ENCODE peak calls at places on chromosomes 2 and 18, in ten cellular contexts. One of them, this sample, is unnamed.

GRCh38 chr2:133561045-133561852 is 7.0 kb downstream of the NCKAP5 start:
- DNase-seq in fibroblast of lung: peak; percentile 91
- DNase-seq in GM23248: peak; percentile 87
- DNase-seq in OCI-LY7: peak; percentile 30
- DNase-seq in neural progenitor cell: peak; percentile 66
- DNase-seq in PC-3: peak; percentile 81
- DNase-seq in HepG2: peak; percentile 33
- DNase-seq in H9: no peak
- DNase-seq in IMR-90: peak; percentile 90
- DNase-seq in endothelial cell of umbilical vein: peak; percentile 74
- DNase-seq in this sample: no peak

GRCh38 chr2:202782930-202783558 is 88.5 kb downstream of the ICA1L start:
- DNase-seq in IMR-90: no peak
- DNase-seq in OCI-LY7: no peak
- DNase-seq in H9: no peak
- DNase-seq in endothelial cell of umbilical vein: no peak
- DNase-seq in GM23248: no peak
- DNase-seq in fibroblast of lung: no peak
- DNase-seq in HepG2: no peak
- DNase-seq in neural progenitor cell: no peak
- DNase-seq in PC-3: no peak
- DNase-seq in this sample: no peak

GRCh38 chr2:29398384-29399237 is 283.4 kb downstream of the CLIP4 start:
- DNase-seq in H9: no peak
- DNase-seq in HepG2: no peak
- DNase-seq in endothelial cell of umbilical vein: no peak
- DNase-seq in IMR-90: peak; percentile 13
- DNase-seq in OCI-LY7: no peak
- DNase-seq in fibroblast of lung: no peak
- DNase-seq in GM23248: peak; percentile 6
- DNase-seq in neural progenitor cell: no peak
- DNase-seq in PC-3: no peak
- DNase-seq in this sample: no peak

GRCh38 chr18:21242141-21243040 is at the start of gene GREB1L:
- DNase-seq in H9: peak; percentile 74
- DNase-seq in OCI-LY7: no peak
- DNase-seq in neural progenitor cell: peak; percentile 93
- DNase-seq in PC-3: peak; percentile 85
- DNase-seq in fibroblast of lung: peak; percentile 21
- DNase-seq in IMR-90: no peak
- DNase-seq in endothelial cell of umbilical vein: peak; percentile 26
- DNase-seq in HepG2: peak; percentile 16
- DNase-seq in GM23248: peak; percentile 90
- DNase-seq in this sample: no peak

GRCh38 chr2:26691881-26692813 is at the start of gene KCNK3:
- DNase-seq in HepG2: no peak
- DNase-seq in neural progenitor cell: peak; percentile 92
- DNase-seq in endothelial cell of umbilical vein: peak; percentile 23
- DNase-seq in GM23248: peak; percentile 77
- DNase-seq in fibroblast of lung: peak; percentile 40
- DNase-seq in IMR-90: peak; percentile 25
- DNase-seq in OCI-LY7: no peak
- DNase-seq in H9: peak; percentile 88
- DNase-seq in PC-3: no peak
- DNase-seq in this sample: no peak

GRCh38 chr18:75063615-75064512 is 145.1 kb downstream of the PTGR3 start:
- DNase-seq in IMR-90: no peak
- DNase-seq in endothelial cell of umbilical vein: no peak
- DNase-seq in H9: no peak
- DNase-seq in OCI-LY7: no peak
- DNase-seq in fibroblast of lung: no peak
- DNase-seq in PC-3: no peak
- DNase-seq in neural progenitor cell: no peak
- DNase-seq in HepG2: no peak
- DNase-seq in GM23248: no peak
- DNase-seq in this sample: no peak

GRCh38 chr2:171160119-171160629 is 519 bp downstream of the TLK1 start:
- DNase-seq in endothelial cell of umbilical vein: peak; percentile 68
- DNase-seq in OCI-LY7: peak; percentile 75
- DNase-seq in GM23248: peak; percentile 86
- DNase-seq in IMR-90: peak; percentile 62
- DNase-seq in PC-3: peak; percentile 48
- DNase-seq in neural progenitor cell: peak; percentile 82
- DNase-seq in HepG2: peak; percentile 55
- DNase-seq in H9: peak; percentile 63
- DNase-seq in fibroblast of lung: peak; percentile 66
- DNase-seq in this sample: no peak

GRCh38 chr2:242011991-242012764 is 142.6 kb downstream of the RTP5 start:
- DNase-seq in OCI-LY7: no peak
- DNase-seq in endothelial cell of umbilical vein: no peak
- DNase-seq in IMR-90: no peak
- DNase-seq in neural progenitor cell: no peak
- DNase-seq in HepG2: no peak
- DNase-seq in fibroblast of lung: no peak
- DNase-seq in GM23248: no peak
- DNase-seq in PC-3: no peak
- DNase-seq in H9: no peak
- DNase-seq in this sample: no peak

GRCh38 chr18:64037812-64038414 is 68.0 kb downstream of the SERPINB8 start:
- DNase-seq in IMR-90: peak; percentile 11
- DNase-seq in neural progenitor cell: peak; percentile 62
- DNase-seq in OCI-LY7: peak; percentile 35
- DNase-seq in GM23248: peak; percentile 15
- DNase-seq in endothelial cell of umbilical vein: peak; percentile 54
- DNase-seq in HepG2: peak; percentile 50
- DNase-seq in H9: no peak
- DNase-seq in PC-3: peak; percentile 74
- DNase-seq in fibroblast of lung: peak; percentile 31
- DNase-seq in this sample: no peak

GRCh38 chr18:22560797-22561196 is 143.1 kb upstream of the CTAGE1 start:
- DNase-seq in OCI-LY7: no peak
- DNase-seq in GM23248: no peak
- DNase-seq in fibroblast of lung: no peak
- DNase-seq in neural progenitor cell: no peak
- DNase-seq in HepG2: no peak
- DNase-seq in PC-3: no peak
- DNase-seq in IMR-90: no peak
- DNase-seq in endothelial cell of umbilical vein: peak; percentile 52
- DNase-seq in H9: no peak
- DNase-seq in this sample: no peak

GRCh38 chr2:159227467-159227866 is 59.0 kb downstream of the WDSUB1 start:
- DNase-seq in fibroblast of lung: no peak
- DNase-seq in neural progenitor cell: no peak
- DNase-seq in H9: no peak
- DNase-seq in OCI-LY7: no peak
- DNase-seq in IMR-90: no peak
- DNase-seq in HepG2: no peak
- DNase-seq in GM23248: peak; percentile 42
- DNase-seq in PC-3: no peak
- DNase-seq in endothelial cell of umbilical vein: no peak
- DNase-seq in this sample: no peak

GRCh38 chr2:29765711-29766110 is 155.7 kb downstream of the ALK start:
- DNase-seq in GM23248: peak; percentile 74
- DNase-seq in HepG2: no peak
- DNase-seq in neural progenitor cell: no peak
- DNase-seq in endothelial cell of umbilical vein: no peak
- DNase-seq in IMR-90: peak; percentile 60
- DNase-seq in H9: no peak
- DNase-seq in PC-3: no peak
- DNase-seq in fibroblast of lung: peak; percentile 33
- DNase-seq in OCI-LY7: no peak
- DNase-seq in this sample: no peak

GRCh38 chr2:71778514-71779305 is 325.3 kb downstream of the DYSF start:
- DNase-seq in endothelial cell of umbilical vein: no peak
- DNase-seq in OCI-LY7: no peak
- DNase-seq in PC-3: peak; percentile 51
- DNase-seq in GM23248: peak; percentile 15
- DNase-seq in HepG2: no peak
- DNase-seq in IMR-90: no peak
- DNase-seq in fibroblast of lung: peak; percentile 25
- DNase-seq in neural progenitor cell: no peak
- DNase-seq in H9: no peak
- DNase-seq in this sample: no peak

GRCh38 chr2:56211048-56211447 is 27.3 kb downstream of the CCDC85A start:
- DNase-seq in IMR-90: no peak
- DNase-seq in H9: no peak
- DNase-seq in endothelial cell of umbilical vein: peak; percentile 59
- DNase-seq in HepG2: no peak
- DNase-seq in neural progenitor cell: no peak
- DNase-seq in GM23248: no peak
- DNase-seq in PC-3: peak; percentile 9
- DNase-seq in fibroblast of lung: no peak
- DNase-seq in OCI-LY7: no peak
- DNase-seq in this sample: no peak
- H4K20me1 ChIP-seq in IMR-90: no peaks in the 10 kb centered on the region
- H4K20me1 ChIP-seq in H9: no peaks in the 10 kb centered on the region
- H4K20me1 ChIP-seq in endothelial cell of umbilical vein: no peaks in the 10 kb centered on the region
- H4K20me1 ChIP-seq in HepG2: no peaks in the 10 kb centered on the region
- H4K20me1 ChIP-seq in neural progenitor cell: no peaks in the 10 kb centered on the region
- H4K20me1 ChIP-seq in GM23248: no peaks in the 10 kb centered on the region
- H4K20me1 ChIP-seq in PC-3: no peaks in the 10 kb centered on the region
- H4K20me1 ChIP-seq in fibroblast of lung: no peaks in the 10 kb centered on the region
- H4K20me1 ChIP-seq in OCI-LY7: no peaks in the 10 kb centered on the region
- H4K20me1 ChIP-seq in this sample: no peaks in the 10 kb centered on the region

GRCh38 chr2:119431976-119432881 is 575 bp downstream of the TMEM37 start:
- DNase-seq in IMR-90: peak; percentile 9
- DNase-seq in OCI-LY7: no peak
- DNase-seq in fibroblast of lung: peak; percentile 51
- DNase-seq in neural progenitor cell: peak; percentile 49
- DNase-seq in GM23248: peak; percentile 57
- DNase-seq in HepG2: no peak
- DNase-seq in H9: peak; percentile 35
- DNase-seq in PC-3: no peak
- DNase-seq in endothelial cell of umbilical vein: peak; percentile 37
- DNase-seq in this sample: no peak

GRCh38 chr2:119432882-119433522 is 1.3 kb downstream of the TMEM37 start:
- DNase-seq in HepG2: no peak
- DNase-seq in OCI-LY7: no peak
- DNase-seq in GM23248: no peak
- DNase-seq in fibroblast of lung: no peak
- DNase-seq in endothelial cell of umbilical vein: no peak
- DNase-seq in H9: peak; percentile 46
- DNase-seq in PC-3: no peak
- DNase-seq in neural progenitor cell: no peak
- DNase-seq in IMR-90: no peak
- DNase-seq in this sample: no peak

GRCh38 chr2:119429225-119430000 is 2.2 kb upstream of the TMEM37 start:
- DNase-seq in fibroblast of lung: peak; percentile 42
- DNase-seq in PC-3: no peak
- DNase-seq in neural progenitor cell: no peak
- DNase-seq in GM23248: peak; percentile 39
- DNase-seq in IMR-90: no peak
- DNase-seq in OCI-LY7: no peak
- DNase-seq in endothelial cell of umbilical vein: no peak
- DNase-seq in HepG2: no peak
- DNase-seq in H9: peak; percentile 18
- DNase-seq in this sample: no peak

GRCh38 chr2:119430023-119430498 is 1.6 kb upstream of the TMEM37 start:
- DNase-seq in PC-3: no peak
- DNase-seq in neural progenitor cell: no peak
- DNase-seq in HepG2: no peak
- DNase-seq in H9: peak; percentile 26
- DNase-seq in GM23248: no peak
- DNase-seq in fibroblast of lung: no peak
- DNase-seq in IMR-90: no peak
- DNase-seq in OCI-LY7: no peak
- DNase-seq in endothelial cell of umbilical vein: no peak
- DNase-seq in this sample: no peak

GRCh38 chr2:119431155-119431975 is at the start of gene TMEM37:
- DNase-seq in fibroblast of lung: peak; percentile 76
- DNase-seq in endothelial cell of umbilical vein: peak; percentile 52
- DNase-seq in HepG2: peak; percentile 79
- DNase-seq in neural progenitor cell: peak; percentile 94
- DNase-seq in GM23248: peak; percentile 74
- DNase-seq in PC-3: peak; percentile 50
- DNase-seq in IMR-90: peak; percentile 15
- DNase-seq in OCI-LY7: peak; percentile 44
- DNase-seq in H9: peak; percentile 88
- DNase-seq in this sample: no peak
- H3K4me1 ChIP-seq in fibroblast of lung: peaks cover 5% of the 10 kb centered on the region
- H3K4me1 ChIP-seq in endothelial cell of umbilical vein: peaks cover 9% of the 10 kb centered on the region
- H3K4me1 ChIP-seq in HepG2: peaks cover 88% of the 10 kb centered on the region
- H3K4me1 ChIP-seq in neural progenitor cell: peaks cover 23% of the 10 kb centered on the region
- H3K4me1 ChIP-seq in GM23248: no peaks in the 10 kb centered on the region
- H3K4me1 ChIP-seq in PC-3: peaks cover 5% of the 10 kb centered on the region
- H3K4me1 ChIP-seq in IMR-90: peaks cover 3% of the 10 kb centered on the region
- H3K4me1 ChIP-seq in OCI-LY7: peaks cover 17% of the 10 kb centered on the region
- H3K4me1 ChIP-seq in H9: peaks cover 3% of the 10 kb centered on the region
- H3K4me1 ChIP-seq in this sample: peaks cover 14% of the 10 kb centered on the region

GRCh38 chr2:177247693-177248262 is 16.7 kb downstream of the NFE2L2 start:
- DNase-seq in IMR-90: no peak
- DNase-seq in OCI-LY7: no peak
- DNase-seq in PC-3: no peak
- DNase-seq in GM23248: no peak
- DNase-seq in H9: no peak
- DNase-seq in fibroblast of lung: no peak
- DNase-seq in HepG2: no peak
- DNase-seq in endothelial cell of umbilical vein: no peak
- DNase-seq in neural progenitor cell: no peak
- DNase-seq in this sample: no peak
- H4K20me1 ChIP-seq in IMR-90: peaks cover 98% of the 10 kb centered on the region
- H4K20me1 ChIP-seq in OCI-LY7: peaks cover 32% of the 10 kb centered on the region
- H4K20me1 ChIP-seq in PC-3: peaks cover 24% of the 10 kb centered on the region
- H4K20me1 ChIP-seq in GM23248: no peaks in the 10 kb centered on the region
- H4K20me1 ChIP-seq in H9: peaks cover 2% of the 10 kb centered on the region
- H4K20me1 ChIP-seq in fibroblast of lung: peaks cover 2% of the 10 kb centered on the region
- H4K20me1 ChIP-seq in HepG2: peaks cover 98% of the 10 kb centered on the region
- H4K20me1 ChIP-seq in endothelial cell of umbilical vein: no peaks in the 10 kb centered on the region
- H4K20me1 ChIP-seq in neural progenitor cell: peaks cover 8% of the 10 kb centered on the region
- H4K20me1 ChIP-seq in this sample: peaks cover 34% of the 10 kb centered on the region

GRCh38 chr2:131125195-131125757 is 20.1 kb downstream of the PLEKHB2 start:
- DNase-seq in IMR-90: no peak
- DNase-seq in endothelial cell of umbilical vein: no peak
- DNase-seq in PC-3: no peak
- DNase-seq in fibroblast of lung: no peak
- DNase-seq in neural progenitor cell: no peak
- DNase-seq in OCI-LY7: no peak
- DNase-seq in H9: no peak
- DNase-seq in GM23248: no peak
- DNase-seq in HepG2: peak; percentile 16
- DNase-seq in this sample: no peak

GRCh38 chr2:131120815-131121317 is 15.7 kb downstream of the PLEKHB2 start:
- DNase-seq in IMR-90: no peak
- DNase-seq in OCI-LY7: no peak
- DNase-seq in endothelial cell of umbilical vein: no peak
- DNase-seq in fibroblast of lung: no peak
- DNase-seq in neural progenitor cell: no peak
- DNase-seq in HepG2: no peak
- DNase-seq in H9: no peak
- DNase-seq in GM23248: no peak
- DNase-seq in PC-3: peak; percentile 46
- DNase-seq in this sample: no peak

GRCh38 chr2:131122496-131122895 is 17.4 kb downstream of the PLEKHB2 start:
- DNase-seq in endothelial cell of umbilical vein: no peak
- DNase-seq in PC-3: no peak
- DNase-seq in neural progenitor cell: no peak
- DNase-seq in fibroblast of lung: no peak
- DNase-seq in GM23248: no peak
- DNase-seq in H9: no peak
- DNase-seq in OCI-LY7: no peak
- DNase-seq in IMR-90: no peak
- DNase-seq in HepG2: no peak
- DNase-seq in this sample: no peak

GRCh38 chr2:131123192-131123591 is 18.1 kb downstream of the PLEKHB2 start:
- DNase-seq in HepG2: no peak
- DNase-seq in endothelial cell of umbilical vein: no peak
- DNase-seq in GM23248: no peak
- DNase-seq in IMR-90: no peak
- DNase-seq in neural progenitor cell: no peak
- DNase-seq in PC-3: no peak
- DNase-seq in fibroblast of lung: no peak
- DNase-seq in H9: no peak
- DNase-seq in OCI-LY7: no peak
- DNase-seq in this sample: no peak

GRCh38 chr2:131121464-131121863 is 16.3 kb downstream of the PLEKHB2 start:
- DNase-seq in HepG2: no peak
- DNase-seq in neural progenitor cell: no peak
- DNase-seq in H9: no peak
- DNase-seq in GM23248: peak; percentile 27
- DNase-seq in endothelial cell of umbilical vein: no peak
- DNase-seq in OCI-LY7: no peak
- DNase-seq in IMR-90: peak; percentile 58
- DNase-seq in fibroblast of lung: no peak
- DNase-seq in PC-3: peak; percentile 29
- DNase-seq in this sample: no peak
- H3K4me1 ChIP-seq in HepG2: peaks cover 7% of the 10 kb centered on the region
- H3K4me1 ChIP-seq in neural progenitor cell: no peaks in the 10 kb centered on the region
- H3K4me1 ChIP-seq in H9: no peaks in the 10 kb centered on the region
- H3K4me1 ChIP-seq in GM23248: no peaks in the 10 kb centered on the region
- H3K4me1 ChIP-seq in endothelial cell of umbilical vein: no peaks in the 10 kb centered on the region
- H3K4me1 ChIP-seq in OCI-LY7: peaks cover 3% of the 10 kb centered on the region
- H3K4me1 ChIP-seq in IMR-90: no peaks in the 10 kb centered on the region
- H3K4me1 ChIP-seq in fibroblast of lung: no peaks in the 10 kb centered on the region
- H3K4me1 ChIP-seq in PC-3: peaks cover 8% of the 10 kb centered on the region
- H3K4me1 ChIP-seq in this sample: no peaks in the 10 kb centered on the region

This sample was measured in keratinocyte.